ENCODE peak calls at places on chromosome 15, in six cellular contexts. U is psoas muscle, J is AG09309, I is H9, W is A549, V is glutamatergic neuron. O is an unnamed sample.

GRCh38 chr15:71083349-71083748 is 31.9 kb upstream of the THSD4 start:
- DNase-seq in W (no peak), V (no peak), I (no peak), J (peak; percentile 91), U (no peak), O (no peak)

GRCh38 chr15:76588811-76589747 is 252.5 kb downstream of the ISL2 start:
- DNase-seq in W (peak; percentile 11), J (no peak), V (no peak), I (no peak), U (no peak), O (no peak)

GRCh38 chr15:64426845-64427465 is 33.4 kb upstream of the ZNF609 start:
- DNase-seq in V (no peak), U (no peak), I (no peak), W (peak; percentile 26), J (peak; percentile 21), O (peak; percentile 5)

GRCh38 chr15:71472699-71473098 is 337.7 kb upstream of the NR2E3 start:
- DNase-seq in U (no peak), J (no peak), V (no peak), W (no peak), I (no peak), O (no peak)

GRCh38 chr15:101458908-101459578 is 30.5 kb downstream of the PCSK6 start:
- DNase-seq in J (no peak), V (no peak), W (no peak), I (no peak), U (no peak), O (peak; percentile 13)

GRCh38 chr15:64251121-64251520 is 88.3 kb upstream of the PPIB start:
- DNase-seq in I (no peak), U (no peak), J (no peak), V (no peak), W (no peak), O (no peak)

GRCh38 chr15:73926191-73927002 is at the start of gene LOXL1:
- DNase-seq in I (peak; percentile 80), V (peak; percentile 79), W (no peak), J (no peak), U (peak; percentile 84), O (peak; percentile 68)

GRCh38 chr15:71203573-71204444 is 88.5 kb downstream of the THSD4 start:
- DNase-seq in V (no peak), J (no peak), U (no peak), I (peak; percentile 87), W (no peak), O (no peak)

GRCh38 chr15:56942118-56942517 is 23.7 kb downstream of the TCF12 start:
- DNase-seq in V (no peak), I (no peak), U (no peak), W (no peak), J (no peak), O (no peak)

GRCh38 chr15:64571857-64572291 is 111.5 kb downstream of the ZNF609 start:
- DNase-seq in U (no peak), J (no peak), V (no peak), W (no peak), I (no peak), O (no peak)

GRCh38 chr15:77821959-77822256 is 189.2 kb upstream of the LINGO1 start:
- DNase-seq in W (no peak), U (no peak), J (no peak), I (no peak), V (peak; percentile 35), O (no peak)

GRCh38 chr15:57611119-57611518 is 19.4 kb downstream of the MYZAP start:
- DNase-seq in J (no peak), U (no peak), I (no peak), W (no peak), V (no peak), O (no peak)

GRCh38 chr15:87213646-87214045 is 1042.9 kb downstream of the NTRK3 start:
- DNase-seq in I (no peak), J (no peak), V (no peak), W (no peak), U (peak; percentile 48), O (no peak)

GRCh38 chr15:87033056-87033455 is 953.4 kb downstream of the AGBL1 start:
- DNase-seq in W (peak; percentile 13), I (no peak), J (no peak), U (no peak), V (no peak), O (no peak)

GRCh38 chr15:41438206-41438605 is 21.3 kb downstream of the RTF1 start:
- DNase-seq in V (no peak), W (no peak), J (no peak), U (no peak), I (no peak), O (no peak)

GRCh38 chr15:74283366-74283765 is 47.2 kb downstream of the CCDC33 start:
- DNase-seq in I (no peak), V (no peak), U (no peak), W (no peak), J (no peak), O (no peak)

DNA sequence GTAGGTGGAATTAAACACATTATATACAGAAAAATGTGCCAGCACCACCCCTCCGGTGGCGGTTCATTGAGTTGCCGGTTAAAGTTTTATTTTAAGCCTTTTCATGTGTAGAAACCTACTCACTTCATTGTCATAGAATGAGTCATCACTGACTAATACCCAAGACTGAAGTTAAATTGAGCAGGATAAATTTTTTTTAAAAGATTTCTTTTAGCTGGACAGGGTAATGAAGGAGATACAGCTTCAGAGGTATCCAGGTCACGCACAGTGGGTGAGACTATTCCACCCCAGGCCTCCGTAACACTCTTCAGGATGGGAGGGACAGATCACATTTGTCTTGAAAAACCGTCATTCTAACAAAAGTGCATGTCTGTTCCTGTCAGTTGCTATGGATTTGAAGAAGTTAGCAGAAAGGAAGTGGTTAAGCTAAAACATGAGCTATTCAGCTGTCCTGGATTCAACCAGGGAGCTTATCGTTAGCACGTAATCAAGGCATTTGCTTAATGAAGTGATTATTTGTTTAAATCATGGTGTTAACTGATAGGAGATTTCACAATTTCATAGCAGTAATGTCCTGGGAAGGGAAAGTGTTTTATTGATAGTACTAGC is 23.3 kb downstream of the WHAMM start:
- DNase-seq in V (no peak), W (peak; percentile 56), U (no peak), I (no peak), J (peak; percentile 58), O (no peak)
- TF ChIP-seq CTCF in V (no peak), W (no peak), U (peak; percentile 10), I (no peak), J (peak; percentile 12), O (no peak)

DNA sequence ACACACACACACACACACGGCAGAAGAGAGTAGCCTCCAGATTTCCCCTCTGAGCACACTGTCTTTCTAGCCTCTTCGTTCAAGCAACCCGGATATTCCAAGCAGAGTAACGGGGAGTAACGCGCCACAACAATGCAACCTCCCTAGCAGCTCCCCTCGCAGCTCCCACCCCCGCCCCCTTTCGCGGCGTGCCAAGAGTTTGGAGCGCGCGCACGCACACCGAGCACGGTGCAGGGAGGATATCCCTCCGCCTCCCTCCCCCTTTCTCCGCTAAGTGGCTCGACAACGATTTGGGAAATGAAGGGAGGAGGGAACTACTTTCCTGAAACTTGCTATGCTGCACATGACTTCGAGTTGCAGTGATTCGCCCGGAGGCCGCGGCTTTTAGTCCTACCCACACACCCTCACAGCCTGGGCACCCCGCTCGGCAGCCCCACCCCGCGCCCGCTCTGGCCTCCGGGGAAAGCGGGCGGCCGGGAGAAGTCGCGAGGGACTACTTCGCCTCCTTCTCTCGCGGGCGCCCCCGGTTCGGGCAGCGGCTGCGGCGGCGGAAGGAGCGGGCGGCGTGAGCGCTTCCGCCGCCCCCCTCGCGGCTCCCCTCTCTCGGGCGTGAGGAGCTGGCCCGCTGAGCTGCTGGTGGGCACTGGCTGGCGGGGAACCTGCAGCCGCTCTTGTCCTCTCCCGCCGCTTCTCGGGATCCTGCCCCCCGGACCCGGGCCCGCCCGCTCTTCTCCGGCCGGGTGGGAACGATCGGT is 733 bp upstream of the SPRED1 start:
- DNase-seq in W (peak; percentile 98), U (peak; percentile 94), V (peak; percentile 91), J (peak; percentile 99), I (peak; percentile 95), O (peak; percentile 88)
- TF ChIP-seq CTCF in W (no peak), U (no peak), V (no peak), J (no peak), I (no peak), O (no peak)

GRCh38 chr15:66155065-66155464 is 98.5 kb downstream of the MEGF11 start:
- DNase-seq in U (no peak), W (no peak), V (no peak), J (no peak), I (no peak), O (no peak)

GRCh38 chr15:66153549-66154415 is 99.8 kb downstream of the MEGF11 start:
- DNase-seq in I (no peak), W (no peak), J (no peak), V (no peak), U (no peak), O (no peak)

GRCh38 chr15:66151809-66152208 is 101.7 kb downstream of the MEGF11 start:
- DNase-seq in V (no peak), U (no peak), J (no peak), I (peak; percentile 78), W (peak; percentile 33), O (no peak)

GRCh38 chr15:66154581-66154980 is 99.0 kb downstream of the MEGF11 start:
- DNase-seq in U (no peak), J (no peak), I (no peak), V (no peak), W (no peak), O (no peak)

DNA sequence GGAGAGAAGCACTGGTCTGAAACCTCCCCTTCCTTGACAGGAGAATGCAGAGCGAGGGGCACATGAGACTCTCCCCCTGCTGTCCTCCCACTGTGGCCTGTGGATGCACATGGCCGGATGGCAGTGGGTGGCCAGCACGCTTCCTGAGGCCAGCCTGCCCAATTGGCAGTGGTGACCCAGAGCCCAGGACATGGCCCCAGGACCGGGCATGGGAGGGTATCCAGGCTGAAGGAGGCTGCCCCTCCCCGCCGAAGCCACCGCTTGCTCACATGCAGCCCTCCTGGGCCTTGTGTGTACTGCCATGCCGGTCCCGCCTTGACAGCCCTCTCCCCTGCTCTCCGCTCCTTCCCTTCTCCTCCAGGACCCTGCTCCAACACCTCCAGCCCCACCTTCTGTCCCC is 100.9 kb downstream of the MEGF11 start:
- DNase-seq in W (no peak), V (no peak), U (no peak), I (no peak), J (no peak), O (no peak)
- TF ChIP-seq CTCF in W (no peak), V (no peak), U (no peak), I (no peak), J (no peak), O (no peak)

DNA sequence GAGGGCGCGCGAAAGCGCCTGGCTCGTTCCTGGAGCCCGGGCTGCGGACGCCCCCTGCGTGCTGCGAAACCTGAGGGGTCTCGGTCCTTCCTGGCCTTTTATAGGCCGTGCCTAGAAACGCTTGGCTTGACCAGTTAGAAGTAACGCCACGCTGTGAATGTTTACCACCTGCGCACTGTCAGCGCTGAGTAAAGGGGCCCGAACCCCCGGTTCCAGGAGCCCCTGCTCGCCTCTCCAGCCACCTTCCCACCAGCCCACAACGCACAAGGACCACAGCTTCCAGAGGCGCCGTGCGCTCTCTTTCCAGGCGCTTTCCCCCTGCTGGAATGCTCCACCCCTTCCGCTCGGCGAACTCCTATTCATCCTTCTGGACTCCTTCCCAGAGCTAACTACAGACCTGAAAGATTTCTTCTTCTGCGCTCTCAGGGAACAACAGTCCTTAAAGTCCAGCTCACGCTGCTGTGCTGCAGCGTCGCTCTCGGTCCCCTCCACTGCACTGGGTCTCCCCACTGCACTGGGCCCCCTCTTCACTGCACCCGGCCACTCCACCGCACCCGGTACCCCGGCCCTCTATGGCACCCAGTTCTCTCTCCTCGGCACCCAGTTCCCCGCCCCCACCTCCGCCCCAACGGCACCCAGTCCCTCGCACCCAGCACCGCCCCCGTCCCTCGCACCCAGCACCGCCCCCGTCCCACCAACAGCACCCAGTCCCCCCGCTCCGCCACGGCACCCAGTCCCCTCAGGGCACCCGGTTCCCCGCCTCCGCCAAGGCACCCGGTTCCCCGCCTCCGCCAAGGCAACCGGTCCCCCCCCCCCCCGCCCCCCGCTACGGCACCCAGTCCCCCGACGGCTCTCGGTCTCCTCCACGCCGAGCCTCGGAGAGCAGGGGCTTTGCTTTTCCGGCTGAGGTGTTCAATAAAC is 69.8 kb downstream of the SQOR start:
- DNase-seq in V (peak; percentile 29), W (no peak), J (no peak), U (no peak), I (peak; percentile 86), O (peak; percentile 45)
- TF ChIP-seq CTCF in V (no peak), W (no peak), J (no peak), U (no peak), I (no peak), O (no peak)